ENCODE peak calls at places on chromosomes 16 and 17, in seven cellular contexts. H, F, R, A, L, U and D are unnamed samples.

GRCh38 chr16:24850289-24850931 is 4.6 kb downstream of the SLC5A11 start:
- DNase-seq in U (peak), R (peak), L (no peak), H (no peak), A (peak), F (no peak), D (peak)

GRCh38 chr17:36534117-36534880 is at the start of gene MYO19:
- DNase-seq in A (peak), L (peak), H (peak), U (peak), R (peak), F (peak), D (peak)

GRCh38 chr16:24609740-24610420 is 70.5 kb downstream of the RBBP6 start:
- DNase-seq in A (peak), U (peak), L (no peak), F (no peak), R (peak), H (peak), D (peak)

GRCh38 chr17:50209472-50210248 is 8.2 kb upstream of the COL1A1 start:
- DNase-seq in U (peak), A (peak), F (no peak), L (no peak), R (peak), H (peak), D (no peak)

GRCh38 chr16:2429037-2429770 is at the start of gene CCNF:
- DNase-seq in U (peak), R (peak), L (peak), F (peak), H (peak), A (peak), D (peak)

GRCh38 chr17:45235071-45236001 is 13.7 kb downstream of the FMNL1 start:
- DNase-seq in U (peak), R (peak), H (peak), L (peak), A (peak), F (peak), D (peak)

GRCh38 chr17:7190276-7190917 is 11.2 kb upstream of the ASGR1 start:
- DNase-seq in A (no peak), L (no peak), U (no peak), R (no peak), H (no peak), F (no peak), D (no peak)

GRCh38 chr17:79087428-79088143 is 13.0 kb downstream of the ENGASE start:
- DNase-seq in U (peak), A (peak), H (peak), F (peak), L (peak), R (peak), D (peak)

GRCh38 chr17:39508987-39509386 is 47.7 kb downstream of the CDK12 start:
- DNase-seq in F (no peak), L (no peak), H (no peak), R (no peak), U (no peak), A (no peak), D (no peak)

GRCh38 chr16:27618611-27619380 is 68.9 kb downstream of the KATNIP start:
- DNase-seq in A (no peak), R (no peak), U (no peak), H (no peak), F (no peak), L (no peak), D (no peak)

GRCh38 chr16:22787456-22788189 is 26.3 kb upstream of the HS3ST2 start:
- DNase-seq in R (peak), A (peak), H (no peak), F (no peak), L (no peak), U (no peak), D (peak)

GRCh38 chr17:46818319-46818928 is at the start of gene WNT3:
- DNase-seq in H (no peak), L (no peak), R (no peak), F (peak), A (no peak), U (no peak), D (peak)

GRCh38 chr16:50821586-50821985 is 79.7 kb downstream of the CYLD start:
- DNase-seq in H (no peak), U (no peak), F (no peak), A (no peak), L (peak), R (peak), D (peak)
- TF ChIP-seq CTCF in H (no peak), U (no peak), F (no peak), A (no peak), L (no peak), R (no peak), D (peak)

GRCh38 chr16:5416013-5416412 is 318.4 kb upstream of the EEF2KMT start:
- DNase-seq in L (no peak), H (no peak), F (no peak), R (no peak), A (no peak), U (no peak), D (no peak)

GRCh38 chr16:5412721-5413120 is 315.1 kb upstream of the EEF2KMT start:
- DNase-seq in R (no peak), L (no peak), F (no peak), A (no peak), H (no peak), U (no peak), D (no peak)

GRCh38 chr16:5415123-5415522 is 317.5 kb upstream of the EEF2KMT start:
- DNase-seq in F (no peak), U (no peak), L (no peak), H (no peak), A (no peak), R (no peak), D (no peak)
- TF ChIP-seq CTCF in F (no peak), U (no peak), L (no peak), H (peak), A (no peak), R (no peak), D (no peak)

DNA sequence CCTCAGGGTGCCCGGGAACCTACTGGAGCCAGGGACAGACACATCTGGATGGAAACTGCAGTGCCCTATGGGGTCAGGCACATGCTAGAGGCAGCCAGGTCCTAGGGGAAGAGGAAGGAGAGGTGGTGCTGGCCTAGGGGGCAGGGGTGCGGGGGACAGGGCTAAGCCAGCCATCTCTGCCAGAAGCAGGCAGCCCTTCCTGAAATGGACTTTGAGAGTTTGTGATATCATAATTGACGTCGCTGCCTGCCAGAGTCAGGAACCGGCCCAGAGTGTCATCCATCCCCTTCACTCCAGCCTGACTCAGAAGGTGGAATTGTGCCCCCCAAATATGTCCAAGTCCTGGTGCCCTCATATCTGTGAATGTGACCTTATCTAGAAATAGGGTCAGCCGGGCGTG is 25.0 kb upstream of the BAHCC1 start:
- DNase-seq in A (no peak), L (no peak), H (no peak), U (no peak), R (no peak), F (no peak), D (no peak)
- TF ChIP-seq CTCF in A (no peak), L (no peak), H (no peak), U (no peak), R (no peak), F (no peak), D (no peak)

DNA sequence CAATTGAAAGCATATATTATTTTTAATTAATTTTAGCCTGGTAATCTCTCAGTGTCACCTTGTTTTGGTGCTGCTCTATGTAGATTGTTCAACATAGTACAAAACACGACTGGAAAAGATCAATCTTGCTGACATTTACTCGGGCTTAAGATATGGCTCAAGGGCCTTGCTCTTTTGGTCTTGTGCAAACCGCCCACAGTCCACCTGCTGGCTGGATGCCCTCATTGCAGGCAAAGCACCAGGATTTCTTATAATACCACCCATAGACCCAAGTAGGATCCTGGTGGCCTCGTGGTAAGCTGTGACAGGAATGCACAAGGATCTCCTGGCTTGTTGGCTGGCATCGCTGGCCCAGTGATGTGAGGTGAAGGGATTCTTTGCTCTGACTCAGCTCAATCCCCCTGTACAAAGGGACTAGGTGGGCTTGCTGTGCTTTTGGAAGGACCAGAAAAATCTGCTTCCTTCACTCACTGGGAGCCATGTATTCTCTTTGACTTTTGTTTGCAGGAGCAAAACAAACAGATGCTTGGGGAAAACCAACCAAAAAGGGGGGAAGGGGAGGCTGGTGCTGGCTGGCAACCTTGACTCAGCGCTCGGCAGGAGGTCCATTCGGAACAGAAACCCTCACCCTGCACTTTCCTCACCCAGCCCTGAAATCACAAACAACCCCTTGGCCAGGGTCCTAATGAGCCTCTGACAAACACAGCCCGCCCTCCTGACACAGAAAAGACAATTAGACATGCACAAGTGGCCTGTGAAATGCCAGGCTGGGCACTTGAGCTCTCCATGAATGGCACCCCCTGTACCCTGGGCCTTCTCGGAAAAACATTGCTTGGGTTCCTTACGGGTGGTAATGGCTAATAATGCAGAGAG is 36.6 kb upstream of the MED9 start:
- DNase-seq in A (no peak), H (peak), R (peak), U (peak), F (peak), L (peak), D (peak)
- TF ChIP-seq CTCF in A (peak), H (peak), R (peak), U (peak), F (no peak), L (peak), D (peak)

DNA sequence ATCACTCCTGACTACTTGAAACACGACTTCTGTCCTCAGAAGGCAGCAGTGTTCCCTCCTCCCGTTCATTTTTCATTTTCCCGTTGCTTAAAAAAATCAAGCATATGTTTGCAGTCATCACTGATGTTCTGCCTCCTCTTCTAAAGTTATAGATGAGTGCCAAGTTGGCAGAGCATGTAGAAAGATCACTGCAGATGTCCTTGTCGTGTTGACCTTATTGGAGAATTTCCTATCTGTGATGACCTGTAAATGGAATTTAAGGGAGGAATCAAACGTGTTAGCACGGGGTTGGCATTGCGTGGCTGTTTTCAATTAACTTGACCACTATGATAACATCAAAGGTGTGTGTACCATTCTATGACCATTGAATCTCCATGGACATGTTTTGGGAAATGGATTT is 396.7 kb downstream of the WWOX start:
- DNase-seq in L (no peak), U (no peak), F (no peak), R (no peak), A (no peak), H (no peak), D (no peak)
- TF ChIP-seq CTCF in L (no peak), U (no peak), F (no peak), R (no peak), A (no peak), H (no peak), D (no peak)

GRCh38 chr16:6689643-6690042 is 643.0 kb upstream of the RBFOX1 start:
- DNase-seq in U (no peak), R (no peak), F (no peak), H (no peak), A (no peak), L (no peak), D (no peak)

GRCh38 chr16:6687593-6687992 is 645.1 kb upstream of the RBFOX1 start:
- DNase-seq in H (no peak), F (no peak), A (no peak), R (no peak), L (no peak), U (no peak), D (no peak)

GRCh38 chr16:6682142-6682811 is 650.4 kb upstream of the RBFOX1 start:
- DNase-seq in L (peak), U (peak), A (no peak), F (no peak), R (no peak), H (peak), D (peak)

DNA sequence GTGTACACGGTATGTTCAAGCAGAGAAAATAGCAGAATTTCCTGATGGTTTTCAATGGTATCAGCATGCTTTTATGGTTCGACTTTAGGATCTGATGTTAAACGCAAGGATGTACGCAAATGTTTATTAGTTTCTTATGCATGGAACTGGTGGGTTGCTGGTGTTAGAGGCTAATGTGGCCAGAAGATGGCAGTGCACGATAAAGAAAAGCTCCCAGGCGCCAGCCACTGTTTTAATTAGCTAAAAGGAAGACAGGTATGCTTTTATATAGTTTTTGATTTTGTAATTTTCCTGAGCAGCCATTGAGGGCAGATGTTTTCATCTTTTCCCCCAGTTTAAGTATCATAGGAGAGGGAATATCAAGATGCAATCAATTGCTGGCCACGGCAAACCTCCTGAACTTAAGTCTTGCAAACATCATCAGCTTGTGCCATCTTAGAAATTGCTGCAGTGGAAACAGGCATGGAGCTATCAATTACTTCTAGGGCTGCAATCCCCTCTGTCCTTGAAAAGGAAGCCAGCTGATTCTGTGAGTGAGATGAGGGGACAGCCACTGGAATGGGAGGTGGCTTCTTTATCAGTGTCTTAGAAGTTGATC is 648.5 kb upstream of the RBFOX1 start:
- DNase-seq in U (peak), F (no peak), H (peak), R (no peak), L (peak), A (no peak), D (peak)
- TF ChIP-seq CTCF in U (peak), F (no peak), H (peak), R (peak), L (peak), A (peak), D (peak)

GRCh38 chr17:63848834-63849689 is 6.6 kb upstream of the SMARCD2 start:
- DNase-seq in F (peak), H (peak), R (no peak), A (peak), L (peak), U (peak), D (peak)
- TF ChIP-seq CTCF in F (no peak), H (peak), R (peak), A (peak), L (peak), U (peak), D (peak)

GRCh38 chr17:34892864-34893263 is 68.4 kb downstream of the CCT6B start:
- DNase-seq in U (no peak), R (no peak), H (peak), A (no peak), F (no peak), L (peak), D (no peak)
- TF ChIP-seq CTCF in U (peak), R (no peak), H (peak), A (no peak), F (no peak), L (peak), D (peak)

GRCh38 chr16:68592466-68593337 is 52.4 kb upstream of the CDH3 start:
- DNase-seq in R (peak), H (no peak), L (peak), F (no peak), A (no peak), U (peak), D (peak)
- TF ChIP-seq CTCF in R (peak), H (peak), L (no peak), F (no peak), A (peak), U (peak), D (peak)